ENCODE peak calls at places on chromosomes 16 and 17, in nine cellular contexts. B is gastrocnemius medialis; S is naive thymus-derived CD4-positive, alpha-beta T cell; D is OCI-LY7; Z is ovary; F is body of pancreas; G is left lung; J is tibial nerve; O is left ventricle myocardium inferior. K is an unnamed sample.

GRCh38 chr17:73232587-73233373 is 28.9 kb downstream of the CPSF4L start:
- DNase-seq in B (peak; percentile 43), S (no peak), D (peak; percentile 58), Z (no peak), F (peak; percentile 50), G (peak; percentile 50), J (no peak), O (no peak), K (no peak)

GRCh38 chr16:2912330-2913199 is 834 bp downstream of the FLYWCH1 start:
- DNase-seq in B (peak; percentile 27), S (peak; percentile 33), D (peak; percentile 37), Z (peak; percentile 37), F (peak; percentile 30), G (no peak), J (peak; percentile 41), O (no peak), K (no peak)

GRCh38 chr17:49501496-49501895 is 6.4 kb downstream of the NGFR start:
- DNase-seq in B (no peak), S (no peak), D (no peak), Z (no peak), F (no peak), G (no peak), J (no peak), O (no peak), K (no peak)

GRCh38 chr17:65222216-65222738 is 85.1 kb downstream of the RGS9 start:
- DNase-seq in B (no peak), S (no peak), D (no peak), Z (no peak), F (no peak), G (no peak), J (no peak), O (no peak), K (no peak)

GRCh38 chr17:40458001-40458791 is 14.9 kb downstream of the IGFBP4 start:
- DNase-seq in B (no peak), S (no peak), D (no peak), Z (peak; percentile 57), F (peak; percentile 36), G (no peak), J (no peak), O (no peak), K (no peak)

GRCh38 chr16:73092236-73092781 is 44.4 kb upstream of the ZFHX3 start:
- DNase-seq in B (no peak), S (no peak), D (no peak), Z (no peak), F (no peak), G (no peak), J (no peak), O (no peak), K (no peak)

GRCh38 chr17:21419299-21420239 is 43.4 kb downstream of the KCNJ12 start:
- DNase-seq in B (no peak), S (peak; percentile 77), D (peak; percentile 53), Z (no peak), F (no peak), G (peak; percentile 27), J (no peak), O (peak; percentile 28), K (no peak)

GRCh38 chr17:83100220-83100852 is 20.9 kb downstream of the METRNL start:
- DNase-seq in B (no peak), S (no peak), D (no peak), Z (no peak), F (peak; percentile 57), G (no peak), J (no peak), O (no peak), K (no peak)

GRCh38 chr16:49700222-49700927 is 155.5 kb downstream of the ZNF423 start:
- DNase-seq in B (no peak), S (no peak), D (no peak), Z (peak; percentile 57), F (no peak), G (no peak), J (peak; percentile 25), O (peak; percentile 36), K (no peak)

GRCh38 chr17:38871992-38872605 is 2.2 kb downstream of the LASP1 start:
- DNase-seq in B (no peak), S (no peak), D (peak; percentile 43), Z (no peak), F (no peak), G (no peak), J (no peak), O (no peak), K (no peak)

GRCh38 chr16:28845173-28846079 is 722 bp downstream of the TUFM start:
- DNase-seq in B (no peak), S (no peak), D (peak; percentile 65), Z (no peak), F (no peak), G (no peak), J (no peak), O (no peak), K (no peak)

GRCh38 chr16:66414891-66415290 is 12.2 kb upstream of the BEAN1 start:
- DNase-seq in B (no peak), S (no peak), D (no peak), Z (no peak), F (no peak), G (no peak), J (no peak), O (no peak), K (no peak)

GRCh38 chr17:80738406-80738805 is 193.8 kb downstream of the RPTOR start:
- DNase-seq in B (no peak), S (no peak), D (peak; percentile 70), Z (no peak), F (no peak), G (no peak), J (no peak), O (no peak), K (no peak)

DNA sequence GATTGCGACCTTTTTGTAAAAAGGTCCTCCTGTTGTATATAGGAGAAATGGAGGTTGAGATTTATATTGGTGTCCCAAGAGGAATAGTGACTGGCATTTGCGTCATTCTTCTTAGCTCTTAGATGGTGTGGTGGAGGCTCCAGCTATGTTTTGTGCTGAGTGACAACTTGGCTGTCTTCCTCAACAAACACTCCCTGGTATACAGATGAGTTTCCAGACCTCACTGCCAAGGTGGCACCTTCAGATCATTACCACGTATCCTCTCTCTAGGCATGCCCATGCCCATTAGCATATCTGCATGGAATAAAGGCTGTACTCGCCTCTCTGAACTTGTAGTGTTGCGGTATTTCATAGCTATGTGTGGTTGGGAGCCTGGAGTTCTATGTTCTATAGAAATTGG is 120.0 kb downstream of the MAP2K4 start:
- DNase-seq in B (no peak), S (no peak), D (no peak), Z (no peak), F (no peak), G (no peak), J (no peak), O (no peak), K (no peak)
- H3K36me3 ChIP-seq in B (peaks cover 3% of the 10 kb centered on the region), S (no peaks in the 10 kb centered on the region), D (peaks cover 13% of the 10 kb centered on the region), Z (no peaks in the 10 kb centered on the region), F (peaks cover 8% of the 10 kb centered on the region), G (peaks cover 84% of the 10 kb centered on the region), J (no peaks in the 10 kb centered on the region), O (peaks cover 67% of the 10 kb centered on the region), K (peaks cover 65% of the 10 kb centered on the region)

GRCh38 chr16:74877706-74878105 is 103.1 kb upstream of the FA2H start:
- DNase-seq in B (no peak), S (no peak), D (no peak), Z (no peak), F (no peak), G (no peak), J (no peak), O (no peak), K (no peak)
- H3K36me3 ChIP-seq in B (no peaks in the 10 kb centered on the region), S (peaks cover 5% of the 10 kb centered on the region), D (peaks cover 20% of the 10 kb centered on the region), Z (no peaks in the 10 kb centered on the region), F (no peaks in the 10 kb centered on the region), G (peaks cover 48% of the 10 kb centered on the region), J (no peaks in the 10 kb centered on the region), O (peaks cover 57% of the 10 kb centered on the region), K (peaks cover 27% of the 10 kb centered on the region)

DNA sequence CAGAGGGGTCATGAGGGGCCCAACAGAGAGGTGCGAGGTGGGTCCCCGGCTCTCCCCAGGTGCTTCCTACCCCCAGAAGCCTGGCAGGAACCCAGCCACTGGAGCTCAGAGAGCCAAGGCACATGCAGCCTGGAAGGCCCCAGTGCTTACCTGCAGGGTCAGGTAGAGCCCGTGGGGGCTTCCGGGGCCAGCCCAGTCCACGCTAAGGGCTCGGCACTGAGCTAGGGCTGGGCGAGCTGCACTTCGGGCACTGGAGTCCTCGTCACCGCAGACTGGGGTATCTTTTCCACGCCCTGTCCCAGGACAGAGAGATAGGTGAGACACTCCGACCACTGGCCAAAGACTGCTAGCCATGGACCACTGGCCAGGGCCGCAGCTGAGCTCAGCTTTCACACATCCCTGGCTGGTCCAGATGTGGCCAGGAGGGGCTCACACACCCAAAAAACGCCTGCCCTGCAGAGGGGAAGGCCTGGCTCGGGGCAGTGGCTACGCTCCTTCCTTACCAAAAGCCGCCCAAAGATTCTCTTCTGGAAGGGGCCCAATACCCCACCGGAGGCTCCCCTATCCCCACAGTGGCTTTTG is 7.4 kb downstream of the KIFC3 start:
- DNase-seq in B (no peak), S (no peak), D (no peak), Z (no peak), F (no peak), G (no peak), J (no peak), O (no peak), K (no peak)
- H3K36me3 ChIP-seq in B (no peaks in the 10 kb centered on the region), S (no peaks in the 10 kb centered on the region), D (no peaks in the 10 kb centered on the region), Z (no peaks in the 10 kb centered on the region), F (peaks cover 1% of the 10 kb centered on the region), G (peaks cover 74% of the 10 kb centered on the region), J (no peaks in the 10 kb centered on the region), O (peaks cover 52% of the 10 kb centered on the region), K (peaks cover 31% of the 10 kb centered on the region)

GRCh38 chr17:67151717-67152116 is 93.3 kb downstream of the HELZ start:
- DNase-seq in B (no peak), S (no peak), D (no peak), Z (no peak), F (no peak), G (no peak), J (no peak), O (no peak), K (no peak)
- H3K36me3 ChIP-seq in B (no peaks in the 10 kb centered on the region), S (peaks cover 5% of the 10 kb centered on the region), D (peaks cover 36% of the 10 kb centered on the region), Z (no peaks in the 10 kb centered on the region), F (peaks cover 6% of the 10 kb centered on the region), G (peaks cover 49% of the 10 kb centered on the region), J (no peaks in the 10 kb centered on the region), O (peaks cover 55% of the 10 kb centered on the region), K (peaks cover 29% of the 10 kb centered on the region)

GRCh38 chr17:78675316-78675616 is 98.1 kb upstream of the DNAH17 start:
- DNase-seq in B (no peak), S (no peak), D (no peak), Z (no peak), F (no peak), G (no peak), J (no peak), O (no peak), K (no peak)
- H3K36me3 ChIP-seq in B (no peaks in the 10 kb centered on the region), S (peaks cover 68% of the 10 kb centered on the region), D (peaks cover 78% of the 10 kb centered on the region), Z (no peaks in the 10 kb centered on the region), F (peaks cover 28% of the 10 kb centered on the region), G (peaks cover 93% of the 10 kb centered on the region), J (no peaks in the 10 kb centered on the region), O (peaks cover 76% of the 10 kb centered on the region), K (peaks cover 86% of the 10 kb centered on the region)